ENCODE peak calls at places on chromosome 14, in nine cellular contexts. One of them, this sample, is unnamed.

GRCh38 chr14:24279301-24280186 is 8.1 kb upstream of the RABGGTA start:
- DNase-seq in Peyer's patch: peak; percentile 65
- DNase-seq in breast epithelium: no peak
- DNase-seq in K562: no peak
- DNase-seq in IMR-90: no peak
- DNase-seq in ovary: no peak
- DNase-seq in esophagus muscularis mucosa: no peak
- DNase-seq in endothelial cell of umbilical vein: no peak
- DNase-seq in HepG2: no peak
- DNase-seq in this sample: peak; percentile 38

GRCh38 chr14:56172571-56172971 is 54.4 kb downstream of the PELI2 start:
- DNase-seq in Peyer's patch: no peak
- DNase-seq in breast epithelium: no peak
- DNase-seq in K562: peak; percentile 11
- DNase-seq in IMR-90: peak; percentile 92
- DNase-seq in ovary: no peak
- DNase-seq in esophagus muscularis mucosa: no peak
- DNase-seq in endothelial cell of umbilical vein: peak; percentile 87
- DNase-seq in HepG2: no peak
- DNase-seq in this sample: no peak

GRCh38 chr14:33188880-33189279 is 250.2 kb downstream of the NPAS3 start:
- DNase-seq in Peyer's patch: no peak
- DNase-seq in breast epithelium: no peak
- DNase-seq in K562: no peak
- DNase-seq in IMR-90: no peak
- DNase-seq in ovary: no peak
- DNase-seq in esophagus muscularis mucosa: no peak
- DNase-seq in endothelial cell of umbilical vein: no peak
- DNase-seq in HepG2: no peak
- DNase-seq in this sample: no peak

GRCh38 chr14:33524244-33524643 is 426.6 kb downstream of the EGLN3 start:
- DNase-seq in Peyer's patch: no peak
- DNase-seq in breast epithelium: no peak
- DNase-seq in K562: no peak
- DNase-seq in IMR-90: no peak
- DNase-seq in ovary: no peak
- DNase-seq in esophagus muscularis mucosa: no peak
- DNase-seq in endothelial cell of umbilical vein: no peak
- DNase-seq in HepG2: no peak
- DNase-seq in this sample: no peak

GRCh38 chr14:55074662-55075061 is 23.2 kb downstream of the MAPK1IP1L start:
- DNase-seq in Peyer's patch: no peak
- DNase-seq in breast epithelium: peak; percentile 16
- DNase-seq in K562: peak; percentile 26
- DNase-seq in IMR-90: peak; percentile 60
- DNase-seq in ovary: no peak
- DNase-seq in esophagus muscularis mucosa: no peak
- DNase-seq in endothelial cell of umbilical vein: no peak
- DNase-seq in HepG2: no peak
- DNase-seq in this sample: no peak

GRCh38 chr14:34374998-34375740 is 86.9 kb downstream of the SPTSSA start:
- DNase-seq in Peyer's patch: peak; percentile 54
- DNase-seq in breast epithelium: no peak
- DNase-seq in K562: no peak
- DNase-seq in IMR-90: no peak
- DNase-seq in ovary: no peak
- DNase-seq in esophagus muscularis mucosa: no peak
- DNase-seq in endothelial cell of umbilical vein: no peak
- DNase-seq in HepG2: no peak
- DNase-seq in this sample: no peak

GRCh38 chr14:25537846-25538455 is 488.0 kb upstream of the STXBP6 start:
- DNase-seq in Peyer's patch: no peak
- DNase-seq in breast epithelium: no peak
- DNase-seq in K562: peak; percentile 22
- DNase-seq in IMR-90: no peak
- DNase-seq in ovary: no peak
- DNase-seq in esophagus muscularis mucosa: no peak
- DNase-seq in endothelial cell of umbilical vein: no peak
- DNase-seq in HepG2: peak; percentile 52
- DNase-seq in this sample: peak; percentile 61

GRCh38 chr14:64772394-64772950 is 68.2 kb downstream of the PLEKHG3 start:
- DNase-seq in Peyer's patch: no peak
- DNase-seq in breast epithelium: no peak
- DNase-seq in K562: no peak
- DNase-seq in IMR-90: no peak
- DNase-seq in ovary: no peak
- DNase-seq in esophagus muscularis mucosa: no peak
- DNase-seq in endothelial cell of umbilical vein: no peak
- DNase-seq in HepG2: peak; percentile 19
- DNase-seq in this sample: no peak

GRCh38 chr14:32509632-32510187 is 180.6 kb downstream of the AKAP6 start:
- DNase-seq in Peyer's patch: no peak
- DNase-seq in breast epithelium: peak; percentile 89
- DNase-seq in K562: no peak
- DNase-seq in IMR-90: peak; percentile 97
- DNase-seq in ovary: peak; percentile 45
- DNase-seq in esophagus muscularis mucosa: no peak
- DNase-seq in endothelial cell of umbilical vein: peak; percentile 98
- DNase-seq in HepG2: peak; percentile 50
- DNase-seq in this sample: peak; percentile 57

GRCh38 chr14:60506985-60507829 is 1.7 kb upstream of the SIX6 start:
- DNase-seq in Peyer's patch: no peak
- DNase-seq in breast epithelium: no peak
- DNase-seq in K562: no peak
- DNase-seq in IMR-90: no peak
- DNase-seq in ovary: no peak
- DNase-seq in esophagus muscularis mucosa: no peak
- DNase-seq in endothelial cell of umbilical vein: no peak
- DNase-seq in HepG2: no peak
- DNase-seq in this sample: no peak

GRCh38 chr14:96792003-96792402 is 5.2 kb upstream of the VRK1 start:
- DNase-seq in Peyer's patch: no peak
- DNase-seq in breast epithelium: no peak
- DNase-seq in K562: no peak
- DNase-seq in IMR-90: no peak
- DNase-seq in ovary: no peak
- DNase-seq in esophagus muscularis mucosa: no peak
- DNase-seq in endothelial cell of umbilical vein: no peak
- DNase-seq in HepG2: no peak
- DNase-seq in this sample: peak; percentile 65

GRCh38 chr14:85856430-85856829 is 326.5 kb downstream of the FLRT2 start:
- DNase-seq in Peyer's patch: no peak
- DNase-seq in breast epithelium: no peak
- DNase-seq in K562: no peak
- DNase-seq in IMR-90: no peak
- DNase-seq in ovary: no peak
- DNase-seq in esophagus muscularis mucosa: no peak
- DNase-seq in endothelial cell of umbilical vein: no peak
- DNase-seq in HepG2: no peak
- DNase-seq in this sample: no peak

GRCh38 chr14:77799863-77800730 is at the start of gene ADCK1:
- DNase-seq in Peyer's patch: peak; percentile 97
- DNase-seq in breast epithelium: peak; percentile 76
- DNase-seq in K562: peak; percentile 90
- DNase-seq in IMR-90: peak; percentile 68
- DNase-seq in ovary: peak; percentile 81
- DNase-seq in esophagus muscularis mucosa: peak; percentile 97
- DNase-seq in endothelial cell of umbilical vein: peak; percentile 82
- DNase-seq in HepG2: peak; percentile 68
- DNase-seq in this sample: peak; percentile 98
- TF ChIP-seq CTCF in Peyer's patch: peak; percentile 35
- TF ChIP-seq CTCF in breast epithelium: no peak
- TF ChIP-seq CTCF in K562: peak; percentile 24
- TF ChIP-seq CTCF in IMR-90: peak; percentile 42
- TF ChIP-seq CTCF in ovary: no peak
- TF ChIP-seq CTCF in esophagus muscularis mucosa: peak; percentile 59
- TF ChIP-seq CTCF in endothelial cell of umbilical vein: peak; percentile 69
- TF ChIP-seq CTCF in HepG2: peak; percentile 57
- TF ChIP-seq CTCF in this sample: peak; percentile 16

GRCh38 chr14:90058876-90059458 is 2.8 kb upstream of the KCNK13 start:
- DNase-seq in Peyer's patch: no peak
- DNase-seq in breast epithelium: no peak
- DNase-seq in K562: no peak
- DNase-seq in IMR-90: peak; percentile 8
- DNase-seq in ovary: no peak
- DNase-seq in esophagus muscularis mucosa: no peak
- DNase-seq in endothelial cell of umbilical vein: no peak
- DNase-seq in HepG2: no peak
- DNase-seq in this sample: no peak

GRCh38 chr14:90060965-90061848 is 587 bp upstream of the KCNK13 start:
- DNase-seq in Peyer's patch: no peak
- DNase-seq in breast epithelium: no peak
- DNase-seq in K562: no peak
- DNase-seq in IMR-90: no peak
- DNase-seq in ovary: no peak
- DNase-seq in esophagus muscularis mucosa: no peak
- DNase-seq in endothelial cell of umbilical vein: no peak
- DNase-seq in HepG2: no peak
- DNase-seq in this sample: no peak

GRCh38 chr14:90060312-90060964 is 1.4 kb upstream of the KCNK13 start:
- DNase-seq in Peyer's patch: peak; percentile 49
- DNase-seq in breast epithelium: no peak
- DNase-seq in K562: peak; percentile 64
- DNase-seq in IMR-90: peak; percentile 51
- DNase-seq in ovary: no peak
- DNase-seq in esophagus muscularis mucosa: no peak
- DNase-seq in endothelial cell of umbilical vein: peak; percentile 54
- DNase-seq in HepG2: peak; percentile 34
- DNase-seq in this sample: peak; percentile 27

GRCh38 chr14:90062852-90063539 is 1.2 kb downstream of the KCNK13 start:
- DNase-seq in Peyer's patch: no peak
- DNase-seq in breast epithelium: no peak
- DNase-seq in K562: no peak
- DNase-seq in IMR-90: no peak
- DNase-seq in ovary: no peak
- DNase-seq in esophagus muscularis mucosa: peak; percentile 64
- DNase-seq in endothelial cell of umbilical vein: peak; percentile 10
- DNase-seq in HepG2: no peak
- DNase-seq in this sample: no peak

DNA sequence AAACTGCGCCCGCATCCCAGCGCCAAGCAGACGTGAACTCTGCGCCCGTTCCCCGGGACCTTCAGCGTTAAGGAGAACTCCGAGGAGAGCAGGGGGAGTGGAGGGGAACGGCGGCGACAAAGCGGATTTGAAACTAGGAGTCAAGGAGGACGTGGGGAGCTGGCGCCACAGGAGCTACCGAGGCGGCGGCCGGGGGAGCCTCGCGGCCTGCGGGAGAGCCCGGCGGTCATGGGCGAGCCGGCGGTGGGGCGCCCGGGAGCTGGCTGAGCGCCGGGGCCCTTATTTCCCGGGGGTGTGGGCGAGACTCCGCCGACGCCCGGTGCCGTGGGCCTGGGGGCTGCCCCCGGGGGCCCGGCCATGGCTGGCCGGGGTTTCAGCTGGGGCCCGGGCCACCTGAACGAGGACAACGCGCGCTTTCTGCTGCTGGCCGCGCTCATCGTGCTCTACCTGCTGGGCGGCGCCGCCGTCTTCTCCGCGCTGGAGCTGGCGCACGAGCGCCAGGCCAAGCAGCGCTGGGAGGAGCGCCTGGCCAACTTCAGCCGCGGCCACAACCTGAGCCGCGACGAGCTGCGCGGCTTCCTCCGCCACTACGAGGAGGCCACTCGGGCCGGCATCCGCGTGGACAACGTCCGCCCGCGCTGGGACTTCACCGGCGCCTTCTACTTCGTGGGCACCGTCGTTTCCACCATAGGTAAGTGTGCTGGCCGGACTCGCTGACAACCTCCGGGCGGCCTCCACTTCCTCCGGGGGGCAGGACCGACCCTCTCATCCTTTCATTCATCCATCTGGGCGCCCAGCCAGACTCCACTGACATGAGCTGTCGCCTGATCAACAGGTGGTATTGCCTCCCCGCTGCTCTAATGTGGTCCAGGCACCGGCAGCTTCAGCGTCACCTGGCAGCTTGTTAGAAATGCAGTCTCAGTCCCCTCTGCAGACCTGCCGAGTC is at the start of gene KCNK13:
- DNase-seq in Peyer's patch: no peak
- DNase-seq in breast epithelium: no peak
- DNase-seq in K562: peak; percentile 8
- DNase-seq in IMR-90: no peak
- DNase-seq in ovary: no peak
- DNase-seq in esophagus muscularis mucosa: peak; percentile 77
- DNase-seq in endothelial cell of umbilical vein: peak; percentile 9
- DNase-seq in HepG2: no peak
- DNase-seq in this sample: peak; percentile 15
- H3K27ac ChIP-seq in Peyer's patch: no peak within 1 kb of the TSS
- H3K27ac ChIP-seq in breast epithelium: no peak within 1 kb of the TSS
- H3K27ac ChIP-seq in K562: no peak within 1 kb of the TSS
- H3K27ac ChIP-seq in IMR-90: no peak within 1 kb of the TSS
- H3K27ac ChIP-seq in ovary: no peak within 1 kb of the TSS
- H3K27ac ChIP-seq in esophagus muscularis mucosa: no peak within 1 kb of the TSS
- H3K27ac ChIP-seq in endothelial cell of umbilical vein: no peak within 1 kb of the TSS
- H3K27ac ChIP-seq in HepG2: no peak within 1 kb of the TSS
- H3K27ac ChIP-seq in this sample: no peak within 1 kb of the TSS

DNA sequence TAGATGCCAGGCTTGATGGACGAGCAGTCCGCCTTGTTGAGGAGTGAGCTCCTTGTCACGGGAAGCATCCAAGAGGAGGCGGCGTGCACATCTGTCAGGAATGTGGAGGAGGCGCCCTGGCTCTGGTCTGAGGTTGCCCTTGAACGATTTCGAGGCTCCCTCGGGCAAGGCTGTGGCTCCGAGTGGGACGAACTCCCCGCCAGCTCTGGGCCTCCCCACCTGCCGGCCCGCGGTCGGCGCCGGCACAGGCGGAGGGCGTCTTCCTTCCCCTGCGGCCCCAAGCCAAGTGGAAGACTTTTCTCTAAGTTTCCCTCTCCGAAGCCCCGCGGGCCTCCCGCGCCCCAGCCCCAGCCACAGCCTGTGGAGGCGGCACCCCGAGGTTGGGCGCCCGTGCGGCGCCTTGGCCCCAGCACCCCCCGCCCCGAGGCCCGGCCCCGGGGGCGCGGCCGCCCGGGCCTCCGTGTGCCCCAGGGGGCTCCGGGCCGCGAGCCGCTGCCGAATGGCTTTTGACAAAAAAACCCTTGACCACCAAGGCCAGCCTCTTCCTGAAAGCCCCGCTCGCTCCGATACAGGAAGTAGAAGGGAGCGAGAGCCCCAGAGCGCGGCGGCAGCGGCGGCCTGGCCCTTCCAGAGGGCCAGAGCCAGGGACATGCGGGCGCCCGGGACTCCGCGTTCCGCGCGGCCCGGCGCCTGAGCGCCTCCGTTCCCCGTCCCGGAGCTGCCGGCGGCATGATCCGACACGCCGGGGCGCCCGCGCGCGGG is at the start of gene RIN3:
- DNase-seq in Peyer's patch: peak; percentile 72
- DNase-seq in breast epithelium: no peak
- DNase-seq in K562: no peak
- DNase-seq in IMR-90: peak; percentile 65
- DNase-seq in ovary: peak; percentile 49
- DNase-seq in esophagus muscularis mucosa: no peak
- DNase-seq in endothelial cell of umbilical vein: peak; percentile 48
- DNase-seq in HepG2: peak; percentile 38
- DNase-seq in this sample: peak; percentile 69
- TF ChIP-seq POLR2A in Peyer's patch: peak; percentile 38
- TF ChIP-seq POLR2A in breast epithelium: no peak
- TF ChIP-seq POLR2A in K562: no peak
- TF ChIP-seq POLR2A in IMR-90: peak; percentile 73
- TF ChIP-seq POLR2A in ovary: peak; percentile 30
- TF ChIP-seq POLR2A in esophagus muscularis mucosa: no peak
- TF ChIP-seq POLR2A in endothelial cell of umbilical vein: peak; percentile 65
- TF ChIP-seq POLR2A in HepG2: peak; percentile 52
- TF ChIP-seq POLR2A in this sample: no peak

GRCh38 chr14:22945642-22946041 is 11.2 kb downstream of the HAUS4 start:
- DNase-seq in Peyer's patch: no peak
- DNase-seq in breast epithelium: no peak
- DNase-seq in K562: no peak
- DNase-seq in IMR-90: no peak
- DNase-seq in ovary: no peak
- DNase-seq in esophagus muscularis mucosa: no peak
- DNase-seq in endothelial cell of umbilical vein: no peak
- DNase-seq in HepG2: no peak
- DNase-seq in this sample: no peak
- TF ChIP-seq CTCF in Peyer's patch: no peak
- TF ChIP-seq CTCF in breast epithelium: no peak
- TF ChIP-seq CTCF in K562: no peak
- TF ChIP-seq CTCF in IMR-90: no peak
- TF ChIP-seq CTCF in ovary: no peak
- TF ChIP-seq CTCF in esophagus muscularis mucosa: no peak
- TF ChIP-seq CTCF in endothelial cell of umbilical vein: no peak
- TF ChIP-seq CTCF in HepG2: no peak
- TF ChIP-seq CTCF in this sample: no peak